ENCODE peak calls at places on chromosomes 1 and 21, in ten cellular contexts. One of them, this sample, is unnamed.

GRCh38 chr21:17903029-17903806 is 84.1 kb upstream of the C21orf91 start:
- DNase-seq in tibial nerve: no peak
- DNase-seq in GM12878: no peak
- DNase-seq in IMR-90: peak; percentile 49
- DNase-seq in heart left ventricle: no peak
- DNase-seq in suprapubic skin: no peak
- DNase-seq in body of pancreas: no peak
- DNase-seq in adrenal gland: no peak
- DNase-seq in A549: no peak
- DNase-seq in testis: no peak
- DNase-seq in this sample: no peak

GRCh38 chr1:151720190-151720953 is 950 bp upstream of the RIIAD1 start:
- DNase-seq in tibial nerve: no peak
- DNase-seq in GM12878: peak; percentile 27
- DNase-seq in IMR-90: peak; percentile 22
- DNase-seq in heart left ventricle: no peak
- DNase-seq in suprapubic skin: no peak
- DNase-seq in body of pancreas: peak; percentile 26
- DNase-seq in adrenal gland: no peak
- DNase-seq in A549: no peak
- DNase-seq in testis: peak; percentile 36
- DNase-seq in this sample: no peak

GRCh38 chr1:154361357-154361756 is 36.0 kb downstream of the ATP8B2 start:
- DNase-seq in tibial nerve: no peak
- DNase-seq in GM12878: no peak
- DNase-seq in IMR-90: peak; percentile 45
- DNase-seq in heart left ventricle: no peak
- DNase-seq in suprapubic skin: no peak
- DNase-seq in body of pancreas: no peak
- DNase-seq in adrenal gland: no peak
- DNase-seq in A549: no peak
- DNase-seq in testis: no peak
- DNase-seq in this sample: no peak

GRCh38 chr1:11025618-11026017 is 13.2 kb downstream of the TARDBP start:
- DNase-seq in tibial nerve: no peak
- DNase-seq in GM12878: no peak
- DNase-seq in IMR-90: no peak
- DNase-seq in heart left ventricle: no peak
- DNase-seq in suprapubic skin: no peak
- DNase-seq in body of pancreas: no peak
- DNase-seq in adrenal gland: no peak
- DNase-seq in A549: no peak
- DNase-seq in testis: no peak
- DNase-seq in this sample: no peak

GRCh38 chr1:183780757-183781156 is 24.2 kb upstream of the RGL1 start:
- DNase-seq in tibial nerve: no peak
- DNase-seq in GM12878: no peak
- DNase-seq in IMR-90: no peak
- DNase-seq in heart left ventricle: no peak
- DNase-seq in suprapubic skin: no peak
- DNase-seq in body of pancreas: no peak
- DNase-seq in adrenal gland: no peak
- DNase-seq in A549: no peak
- DNase-seq in testis: no peak
- DNase-seq in this sample: no peak

GRCh38 chr1:157781048-157781447 is 4.1 kb upstream of the FCRL2 start:
- DNase-seq in tibial nerve: no peak
- DNase-seq in GM12878: peak; percentile 25
- DNase-seq in IMR-90: no peak
- DNase-seq in heart left ventricle: no peak
- DNase-seq in suprapubic skin: no peak
- DNase-seq in body of pancreas: no peak
- DNase-seq in adrenal gland: no peak
- DNase-seq in A549: no peak
- DNase-seq in testis: no peak
- DNase-seq in this sample: no peak

GRCh38 chr1:186775031-186775430 is 53.7 kb upstream of the PLA2G4A start:
- DNase-seq in tibial nerve: no peak
- DNase-seq in GM12878: no peak
- DNase-seq in IMR-90: no peak
- DNase-seq in heart left ventricle: no peak
- DNase-seq in suprapubic skin: no peak
- DNase-seq in body of pancreas: no peak
- DNase-seq in adrenal gland: no peak
- DNase-seq in A549: no peak
- DNase-seq in testis: no peak
- DNase-seq in this sample: no peak

GRCh38 chr21:32329776-32330175 is 31.1 kb downstream of the MRAP start:
- DNase-seq in tibial nerve: no peak
- DNase-seq in GM12878: no peak
- DNase-seq in IMR-90: peak; percentile 62
- DNase-seq in heart left ventricle: no peak
- DNase-seq in suprapubic skin: no peak
- DNase-seq in body of pancreas: no peak
- DNase-seq in adrenal gland: no peak
- DNase-seq in A549: no peak
- DNase-seq in testis: no peak
- DNase-seq in this sample: no peak

GRCh38 chr1:48002142-48002541 is 5.0 kb upstream of the TRABD2B start:
- DNase-seq in tibial nerve: no peak
- DNase-seq in GM12878: no peak
- DNase-seq in IMR-90: no peak
- DNase-seq in heart left ventricle: no peak
- DNase-seq in suprapubic skin: no peak
- DNase-seq in body of pancreas: no peak
- DNase-seq in adrenal gland: no peak
- DNase-seq in A549: no peak
- DNase-seq in testis: no peak
- DNase-seq in this sample: no peak

GRCh38 chr1:47407481-47407880 is 8.6 kb upstream of the FOXE3 start:
- DNase-seq in tibial nerve: no peak
- DNase-seq in GM12878: no peak
- DNase-seq in IMR-90: peak; percentile 45
- DNase-seq in heart left ventricle: no peak
- DNase-seq in suprapubic skin: no peak
- DNase-seq in body of pancreas: no peak
- DNase-seq in adrenal gland: no peak
- DNase-seq in A549: no peak
- DNase-seq in testis: no peak
- DNase-seq in this sample: no peak

GRCh38 chr1:205576011-205576410 is 55.8 kb downstream of the ELK4 start:
- DNase-seq in tibial nerve: no peak
- DNase-seq in GM12878: no peak
- DNase-seq in IMR-90: no peak
- DNase-seq in heart left ventricle: no peak
- DNase-seq in suprapubic skin: peak; percentile 45
- DNase-seq in body of pancreas: peak; percentile 38
- DNase-seq in adrenal gland: no peak
- DNase-seq in A549: no peak
- DNase-seq in testis: no peak
- DNase-seq in this sample: no peak

GRCh38 chr1:3435666-3436065 is 18.8 kb upstream of the ARHGEF16 start:
- DNase-seq in tibial nerve: no peak
- DNase-seq in GM12878: no peak
- DNase-seq in IMR-90: no peak
- DNase-seq in heart left ventricle: peak; percentile 30
- DNase-seq in suprapubic skin: no peak
- DNase-seq in body of pancreas: no peak
- DNase-seq in adrenal gland: no peak
- DNase-seq in A549: no peak
- DNase-seq in testis: no peak
- DNase-seq in this sample: no peak
- H3K4me1 ChIP-seq in tibial nerve: peaks cover 14% of the 10 kb centered on the region
- H3K4me1 ChIP-seq in GM12878: no peaks in the 10 kb centered on the region
- H3K4me1 ChIP-seq in IMR-90: no peaks in the 10 kb centered on the region
- H3K4me1 ChIP-seq in heart left ventricle: no peaks in the 10 kb centered on the region
- H3K4me1 ChIP-seq in suprapubic skin: no peaks in the 10 kb centered on the region
- H3K4me1 ChIP-seq in body of pancreas: no peaks in the 10 kb centered on the region
- H3K4me1 ChIP-seq in adrenal gland: no peaks in the 10 kb centered on the region
- H3K4me1 ChIP-seq in A549: no peaks in the 10 kb centered on the region
- H3K4me1 ChIP-seq in testis: no peaks in the 10 kb centered on the region
- H3K4me1 ChIP-seq in this sample: no peaks in the 10 kb centered on the region

GRCh38 chr1:19222573-19222972 is 12.5 kb upstream of the UBR4 start:
- DNase-seq in tibial nerve: no peak
- DNase-seq in GM12878: no peak
- DNase-seq in IMR-90: no peak
- DNase-seq in heart left ventricle: no peak
- DNase-seq in suprapubic skin: no peak
- DNase-seq in body of pancreas: no peak
- DNase-seq in adrenal gland: no peak
- DNase-seq in A549: no peak
- DNase-seq in testis: no peak
- DNase-seq in this sample: no peak

GRCh38 chr1:19220991-19221390 is 10.9 kb upstream of the UBR4 start:
- DNase-seq in tibial nerve: no peak
- DNase-seq in GM12878: no peak
- DNase-seq in IMR-90: peak; percentile 66
- DNase-seq in heart left ventricle: no peak
- DNase-seq in suprapubic skin: no peak
- DNase-seq in body of pancreas: peak; percentile 7
- DNase-seq in adrenal gland: no peak
- DNase-seq in A549: no peak
- DNase-seq in testis: no peak
- DNase-seq in this sample: no peak

GRCh38 chr1:19220080-19220846 is 10.2 kb upstream of the UBR4 start:
- DNase-seq in tibial nerve: no peak
- DNase-seq in GM12878: no peak
- DNase-seq in IMR-90: no peak
- DNase-seq in heart left ventricle: no peak
- DNase-seq in suprapubic skin: no peak
- DNase-seq in body of pancreas: no peak
- DNase-seq in adrenal gland: no peak
- DNase-seq in A549: no peak
- DNase-seq in testis: no peak
- DNase-seq in this sample: no peak

GRCh38 chr1:19222979-19223824 is 13.1 kb upstream of the UBR4 start:
- DNase-seq in tibial nerve: no peak
- DNase-seq in GM12878: no peak
- DNase-seq in IMR-90: peak; percentile 71
- DNase-seq in heart left ventricle: no peak
- DNase-seq in suprapubic skin: no peak
- DNase-seq in body of pancreas: no peak
- DNase-seq in adrenal gland: no peak
- DNase-seq in A549: no peak
- DNase-seq in testis: no peak
- DNase-seq in this sample: no peak

GRCh38 chr1:19219451-19219850 is 9.4 kb upstream of the UBR4 start:
- DNase-seq in tibial nerve: no peak
- DNase-seq in GM12878: no peak
- DNase-seq in IMR-90: no peak
- DNase-seq in heart left ventricle: no peak
- DNase-seq in suprapubic skin: no peak
- DNase-seq in body of pancreas: no peak
- DNase-seq in adrenal gland: no peak
- DNase-seq in A549: no peak
- DNase-seq in testis: no peak
- DNase-seq in this sample: no peak
- TF ChIP-seq POLR2A in tibial nerve: no peak
- TF ChIP-seq POLR2A in GM12878: no peak
- TF ChIP-seq POLR2A in IMR-90: no peak
- TF ChIP-seq POLR2A in heart left ventricle: no peak
- TF ChIP-seq POLR2A in suprapubic skin: no peak
- TF ChIP-seq POLR2A in body of pancreas: no peak
- TF ChIP-seq POLR2A in adrenal gland: no peak
- TF ChIP-seq POLR2A in A549: no peak
- TF ChIP-seq POLR2A in testis: no peak
- TF ChIP-seq POLR2A in this sample: no peak

GRCh38 chr1:152878042-152878441 is at the start of gene SMCP:
- DNase-seq in tibial nerve: no peak
- DNase-seq in GM12878: no peak
- DNase-seq in IMR-90: no peak
- DNase-seq in heart left ventricle: no peak
- DNase-seq in suprapubic skin: no peak
- DNase-seq in body of pancreas: no peak
- DNase-seq in adrenal gland: no peak
- DNase-seq in A549: no peak
- DNase-seq in testis: peak; percentile 66
- DNase-seq in this sample: no peak
- TF ChIP-seq CTCF in tibial nerve: no peak
- TF ChIP-seq CTCF in GM12878: peak; percentile 12
- TF ChIP-seq CTCF in IMR-90: no peak
- TF ChIP-seq CTCF in heart left ventricle: no peak
- TF ChIP-seq CTCF in suprapubic skin: no peak
- TF ChIP-seq CTCF in body of pancreas: no peak
- TF ChIP-seq CTCF in adrenal gland: no peak
- TF ChIP-seq CTCF in A549: no peak
- TF ChIP-seq CTCF in testis: peak; percentile 19
- TF ChIP-seq CTCF in this sample: no peak

DNA sequence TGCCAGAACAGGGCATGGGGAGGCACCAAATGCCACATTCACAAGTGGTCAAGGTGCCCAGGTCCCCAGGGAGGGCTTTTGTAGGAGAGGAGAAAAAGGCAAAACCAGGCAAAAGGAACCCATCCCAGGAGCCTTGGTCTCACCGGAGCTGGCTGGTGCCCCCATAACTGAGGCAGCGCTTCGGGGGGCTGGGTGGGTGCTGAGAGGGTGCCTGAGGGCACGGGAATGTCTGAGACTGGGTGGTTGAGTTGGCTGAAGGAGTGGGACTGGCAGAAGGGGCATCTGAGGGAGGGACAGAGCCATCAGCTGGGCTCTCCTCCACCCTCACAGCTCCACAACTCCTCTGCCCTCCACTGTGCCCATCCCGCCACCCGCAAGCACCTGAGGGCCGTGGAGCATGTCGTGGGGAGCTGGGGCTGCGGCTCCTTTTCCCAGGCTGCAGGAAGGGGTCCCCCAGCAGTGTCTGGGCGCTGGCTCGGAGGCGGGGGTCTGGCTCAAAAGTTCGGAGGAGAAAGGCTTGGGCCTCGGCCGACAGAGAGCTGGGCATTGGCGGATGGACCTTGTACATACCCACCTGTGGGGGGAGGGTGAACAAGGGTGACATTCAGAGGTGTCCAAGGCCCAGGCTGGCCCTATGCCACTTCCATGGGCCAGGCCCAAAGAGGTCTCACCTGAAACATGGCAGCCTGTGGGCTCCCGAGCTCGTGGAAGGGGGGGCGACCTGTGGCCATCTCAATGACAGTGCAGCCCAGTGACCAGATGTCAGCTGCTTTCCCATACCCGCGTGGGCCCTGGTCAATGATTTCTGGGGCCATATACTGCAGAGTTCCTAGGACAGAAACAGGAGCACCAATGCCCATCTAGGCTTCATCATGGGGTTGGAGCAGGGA is 8.5 kb downstream of the MAP3K6 start:
- DNase-seq in tibial nerve: no peak
- DNase-seq in GM12878: no peak
- DNase-seq in IMR-90: no peak
- DNase-seq in heart left ventricle: no peak
- DNase-seq in suprapubic skin: no peak
- DNase-seq in body of pancreas: no peak
- DNase-seq in adrenal gland: no peak
- DNase-seq in A549: no peak
- DNase-seq in testis: no peak
- DNase-seq in this sample: no peak
- H3K4me1 ChIP-seq in tibial nerve: peaks cover 6% of the 10 kb centered on the region
- H3K4me1 ChIP-seq in GM12878: peaks cover 13% of the 10 kb centered on the region
- H3K4me1 ChIP-seq in IMR-90: no peaks in the 10 kb centered on the region
- H3K4me1 ChIP-seq in heart left ventricle: peaks cover 12% of the 10 kb centered on the region
- H3K4me1 ChIP-seq in suprapubic skin: peaks cover 32% of the 10 kb centered on the region
- H3K4me1 ChIP-seq in body of pancreas: peaks cover 22% of the 10 kb centered on the region
- H3K4me1 ChIP-seq in adrenal gland: no peaks in the 10 kb centered on the region
- H3K4me1 ChIP-seq in A549: no peaks in the 10 kb centered on the region
- H3K4me1 ChIP-seq in testis: no peaks in the 10 kb centered on the region
- H3K4me1 ChIP-seq in this sample: no peaks in the 10 kb centered on the region